ENCODE peak calls at places on chromosome 1, in five cellular contexts. One of them, this sample, is unnamed.

GRCh38 chr1:214445846-214446614 is 105.4 kb downstream of the PTPN14 start:
- DNase-seq in HS-5: peak
- DNase-seq in HFF-Myc: peak
- DNase-seq in SK-MEL-5: no peak
- DNase-seq in left cardiac atrium: no peak
- DNase-seq in this sample: no peak

GRCh38 chr1:109969430-109969829 is 15.1 kb upstream of the AHCYL1 start:
- DNase-seq in HS-5: peak
- DNase-seq in HFF-Myc: peak
- DNase-seq in left cardiac atrium: no peak
- DNase-seq in SK-MEL-5: no peak
- DNase-seq in this sample: no peak

GRCh38 chr1:92784051-92784638 is 763 bp downstream of the EVI5 start:
- DNase-seq in left cardiac atrium: no peak
- DNase-seq in HFF-Myc: no peak
- DNase-seq in SK-MEL-5: peak
- DNase-seq in HS-5: peak
- DNase-seq in this sample: peak

GRCh38 chr1:97350241-97350640 is 570.6 kb downstream of the DPYD start:
- DNase-seq in left cardiac atrium: no peak
- DNase-seq in HFF-Myc: no peak
- DNase-seq in SK-MEL-5: no peak
- DNase-seq in HS-5: no peak
- DNase-seq in this sample: no peak

GRCh38 chr1:3031401-3032221 is 10.3 kb downstream of the ACTRT2 start:
- DNase-seq in left cardiac atrium: no peak
- DNase-seq in HS-5: no peak
- DNase-seq in HFF-Myc: no peak
- DNase-seq in SK-MEL-5: no peak
- DNase-seq in this sample: no peak

GRCh38 chr1:84427520-84428188 is 29.4 kb downstream of the DNASE2B start:
- DNase-seq in SK-MEL-5: no peak
- DNase-seq in HS-5: no peak
- DNase-seq in HFF-Myc: no peak
- DNase-seq in left cardiac atrium: no peak
- DNase-seq in this sample: no peak

GRCh38 chr1:2412773-2413494 is 570 bp upstream of the PEX10 start:
- DNase-seq in HFF-Myc: no peak
- DNase-seq in HS-5: no peak
- DNase-seq in left cardiac atrium: no peak
- DNase-seq in SK-MEL-5: no peak
- DNase-seq in this sample: no peak

GRCh38 chr1:29500041-29500440 is 263.7 kb downstream of the PTPRU start:
- DNase-seq in HFF-Myc: no peak
- DNase-seq in SK-MEL-5: no peak
- DNase-seq in HS-5: no peak
- DNase-seq in left cardiac atrium: no peak
- DNase-seq in this sample: no peak

GRCh38 chr1:32681501-32681900 is 21.1 kb downstream of the SYNC start:
- DNase-seq in left cardiac atrium: no peak
- DNase-seq in HS-5: no peak
- DNase-seq in SK-MEL-5: no peak
- DNase-seq in HFF-Myc: no peak
- DNase-seq in this sample: no peak

GRCh38 chr1:39832294-39832693 is 43.6 kb upstream of the BMP8B start:
- DNase-seq in SK-MEL-5: no peak
- DNase-seq in left cardiac atrium: no peak
- DNase-seq in HS-5: no peak
- DNase-seq in HFF-Myc: no peak
- DNase-seq in this sample: no peak